ENCODE peak calls at places on chromosomes 1 and 21, in ten cellular contexts. One of them, this sample, is unnamed.
A peak's percentile ranks its signal among the peaks of the same experiment; 100 is the strongest.

GRCh38 chr1:108537976-108538375 is 21.9 kb upstream of the EEIG2 start:
- DNase-seq in choroid plexus epithelial cell: no peak
- DNase-seq in upper lobe of right lung: no peak
- DNase-seq in AG10803: peak; percentile 33
- DNase-seq in AG09319: no peak
- DNase-seq in neural crest cell: no peak
- DNase-seq in prostate gland: no peak
- DNase-seq in AG09309: no peak
- DNase-seq in HFF-Myc: no peak
- DNase-seq in tibial nerve: no peak
- DNase-seq in this sample: peak; percentile 25

GRCh38 chr1:33410091-33410701 is 20.7 kb downstream of the PHC2 start:
- DNase-seq in choroid plexus epithelial cell: peak; percentile 51
- DNase-seq in upper lobe of right lung: no peak
- DNase-seq in AG10803: peak; percentile 91
- DNase-seq in AG09319: no peak
- DNase-seq in neural crest cell: peak; percentile 14
- DNase-seq in prostate gland: no peak
- DNase-seq in AG09309: no peak
- DNase-seq in HFF-Myc: no peak
- DNase-seq in tibial nerve: no peak
- DNase-seq in this sample: peak; percentile 53

GRCh38 chr1:54972436-54972835 is 8.0 kb upstream of the TMEM61 start:
- DNase-seq in choroid plexus epithelial cell: no peak
- DNase-seq in upper lobe of right lung: no peak
- DNase-seq in AG10803: no peak
- DNase-seq in AG09319: no peak
- DNase-seq in neural crest cell: no peak
- DNase-seq in prostate gland: no peak
- DNase-seq in AG09309: no peak
- DNase-seq in HFF-Myc: no peak
- DNase-seq in tibial nerve: no peak
- DNase-seq in this sample: no peak

GRCh38 chr1:201764166-201764565 is 64.8 kb upstream of the IPO9 start:
- DNase-seq in choroid plexus epithelial cell: no peak
- DNase-seq in upper lobe of right lung: no peak
- DNase-seq in AG10803: no peak
- DNase-seq in AG09319: no peak
- DNase-seq in neural crest cell: no peak
- DNase-seq in prostate gland: no peak
- DNase-seq in AG09309: no peak
- DNase-seq in HFF-Myc: no peak
- DNase-seq in tibial nerve: no peak
- DNase-seq in this sample: no peak

GRCh38 chr1:91754348-91754747 is 131.6 kb downstream of the TGFBR3 start:
- DNase-seq in choroid plexus epithelial cell: peak; percentile 57
- DNase-seq in upper lobe of right lung: no peak
- DNase-seq in AG10803: no peak
- DNase-seq in AG09319: no peak
- DNase-seq in neural crest cell: no peak
- DNase-seq in prostate gland: no peak
- DNase-seq in AG09309: no peak
- DNase-seq in HFF-Myc: no peak
- DNase-seq in tibial nerve: no peak
- DNase-seq in this sample: peak; percentile 58

GRCh38 chr1:204514841-204515240 is 1.4 kb upstream of the MDM4 start:
- DNase-seq in choroid plexus epithelial cell: no peak
- DNase-seq in upper lobe of right lung: no peak
- DNase-seq in AG10803: no peak
- DNase-seq in AG09319: no peak
- DNase-seq in neural crest cell: no peak
- DNase-seq in prostate gland: no peak
- DNase-seq in AG09309: no peak
- DNase-seq in HFF-Myc: no peak
- DNase-seq in tibial nerve: no peak
- DNase-seq in this sample: no peak

GRCh38 chr1:94765958-94766357 is 54.2 kb upstream of the SLC44A3 start:
- DNase-seq in choroid plexus epithelial cell: no peak
- DNase-seq in upper lobe of right lung: no peak
- DNase-seq in AG10803: no peak
- DNase-seq in AG09319: no peak
- DNase-seq in neural crest cell: no peak
- DNase-seq in prostate gland: no peak
- DNase-seq in AG09309: no peak
- DNase-seq in HFF-Myc: no peak
- DNase-seq in tibial nerve: no peak
- DNase-seq in this sample: no peak

GRCh38 chr1:3032371-3032862 is 11.2 kb downstream of the ACTRT2 start:
- DNase-seq in choroid plexus epithelial cell: no peak
- DNase-seq in upper lobe of right lung: peak; percentile 60
- DNase-seq in AG10803: no peak
- DNase-seq in AG09319: no peak
- DNase-seq in neural crest cell: no peak
- DNase-seq in prostate gland: no peak
- DNase-seq in AG09309: no peak
- DNase-seq in HFF-Myc: no peak
- DNase-seq in tibial nerve: no peak
- DNase-seq in this sample: no peak

GRCh38 chr1:177209357-177209756 is 38.6 kb downstream of the BRINP2 start:
- DNase-seq in choroid plexus epithelial cell: peak; percentile 92
- DNase-seq in upper lobe of right lung: peak; percentile 61
- DNase-seq in AG10803: peak; percentile 100
- DNase-seq in AG09319: peak; percentile 99
- DNase-seq in neural crest cell: no peak
- DNase-seq in prostate gland: peak; percentile 20
- DNase-seq in AG09309: peak; percentile 100
- DNase-seq in HFF-Myc: peak; percentile 99
- DNase-seq in tibial nerve: peak; percentile 18
- DNase-seq in this sample: peak; percentile 99

GRCh38 chr21:30257773-30258172 is 25.0 kb downstream of the KRTAP24-1 start:
- DNase-seq in choroid plexus epithelial cell: peak; percentile 81
- DNase-seq in upper lobe of right lung: no peak
- DNase-seq in AG10803: peak; percentile 13
- DNase-seq in AG09319: no peak
- DNase-seq in neural crest cell: no peak
- DNase-seq in prostate gland: no peak
- DNase-seq in AG09309: no peak
- DNase-seq in HFF-Myc: peak; percentile 9
- DNase-seq in tibial nerve: no peak
- DNase-seq in this sample: peak; percentile 78
- TF ChIP-seq CTCF in choroid plexus epithelial cell: peak; percentile 74
- TF ChIP-seq CTCF in upper lobe of right lung: no peak
- TF ChIP-seq CTCF in AG10803: peak; percentile 26
- TF ChIP-seq CTCF in AG09319: no peak
- TF ChIP-seq CTCF in neural crest cell: peak; percentile 58
- TF ChIP-seq CTCF in prostate gland: no peak
- TF ChIP-seq CTCF in AG09309: no peak
- TF ChIP-seq CTCF in HFF-Myc: peak; percentile 27
- TF ChIP-seq CTCF in tibial nerve: no peak
- TF ChIP-seq CTCF in this sample: peak; percentile 59

GRCh38 chr1:38402230-38402815 is 355.7 kb upstream of the POU3F1 start:
- DNase-seq in choroid plexus epithelial cell: no peak
- DNase-seq in upper lobe of right lung: no peak
- DNase-seq in AG10803: no peak
- DNase-seq in AG09319: no peak
- DNase-seq in neural crest cell: no peak
- DNase-seq in prostate gland: no peak
- DNase-seq in AG09309: no peak
- DNase-seq in HFF-Myc: no peak
- DNase-seq in tibial nerve: no peak
- DNase-seq in this sample: no peak

GRCh38 chr1:38403667-38404066 is 357.1 kb upstream of the POU3F1 start:
- DNase-seq in choroid plexus epithelial cell: no peak
- DNase-seq in upper lobe of right lung: no peak
- DNase-seq in AG10803: no peak
- DNase-seq in AG09319: no peak
- DNase-seq in neural crest cell: no peak
- DNase-seq in prostate gland: no peak
- DNase-seq in AG09309: no peak
- DNase-seq in HFF-Myc: no peak
- DNase-seq in tibial nerve: no peak
- DNase-seq in this sample: no peak
- TF ChIP-seq CTCF in choroid plexus epithelial cell: no peak
- TF ChIP-seq CTCF in upper lobe of right lung: no peak
- TF ChIP-seq CTCF in AG10803: no peak
- TF ChIP-seq CTCF in AG09319: no peak
- TF ChIP-seq CTCF in neural crest cell: no peak
- TF ChIP-seq CTCF in prostate gland: no peak
- TF ChIP-seq CTCF in AG09309: no peak
- TF ChIP-seq CTCF in HFF-Myc: no peak
- TF ChIP-seq CTCF in tibial nerve: no peak
- TF ChIP-seq CTCF in this sample: no peak

DNA sequence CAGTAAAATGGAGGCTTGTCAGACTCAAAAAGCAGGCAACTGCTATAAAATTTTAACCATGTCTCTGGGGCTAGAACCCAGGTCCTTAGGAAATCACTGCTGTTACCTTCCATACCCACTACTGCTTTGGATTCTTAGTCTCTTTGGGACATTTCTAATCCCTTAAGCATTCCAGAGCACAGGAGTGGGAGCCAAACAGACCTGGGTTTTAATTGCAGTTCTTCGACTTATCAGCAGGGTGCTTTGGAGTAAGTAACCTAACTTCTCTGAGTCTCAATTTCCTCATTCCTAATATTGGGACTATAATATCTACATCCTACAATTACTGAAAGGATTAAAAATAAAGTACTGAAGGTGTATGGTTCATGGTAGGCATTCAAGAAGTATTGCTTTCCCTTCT is 161.0 kb upstream of the BEND5 start:
- DNase-seq in choroid plexus epithelial cell: no peak
- DNase-seq in upper lobe of right lung: no peak
- DNase-seq in AG10803: no peak
- DNase-seq in AG09319: no peak
- DNase-seq in neural crest cell: no peak
- DNase-seq in prostate gland: no peak
- DNase-seq in AG09309: no peak
- DNase-seq in HFF-Myc: no peak
- DNase-seq in tibial nerve: no peak
- DNase-seq in this sample: no peak
- TF ChIP-seq CTCF in choroid plexus epithelial cell: no peak
- TF ChIP-seq CTCF in upper lobe of right lung: no peak
- TF ChIP-seq CTCF in AG10803: no peak
- TF ChIP-seq CTCF in AG09319: no peak
- TF ChIP-seq CTCF in neural crest cell: no peak
- TF ChIP-seq CTCF in prostate gland: no peak
- TF ChIP-seq CTCF in AG09309: no peak
- TF ChIP-seq CTCF in HFF-Myc: no peak
- TF ChIP-seq CTCF in tibial nerve: no peak
- TF ChIP-seq CTCF in this sample: no peak

DNA sequence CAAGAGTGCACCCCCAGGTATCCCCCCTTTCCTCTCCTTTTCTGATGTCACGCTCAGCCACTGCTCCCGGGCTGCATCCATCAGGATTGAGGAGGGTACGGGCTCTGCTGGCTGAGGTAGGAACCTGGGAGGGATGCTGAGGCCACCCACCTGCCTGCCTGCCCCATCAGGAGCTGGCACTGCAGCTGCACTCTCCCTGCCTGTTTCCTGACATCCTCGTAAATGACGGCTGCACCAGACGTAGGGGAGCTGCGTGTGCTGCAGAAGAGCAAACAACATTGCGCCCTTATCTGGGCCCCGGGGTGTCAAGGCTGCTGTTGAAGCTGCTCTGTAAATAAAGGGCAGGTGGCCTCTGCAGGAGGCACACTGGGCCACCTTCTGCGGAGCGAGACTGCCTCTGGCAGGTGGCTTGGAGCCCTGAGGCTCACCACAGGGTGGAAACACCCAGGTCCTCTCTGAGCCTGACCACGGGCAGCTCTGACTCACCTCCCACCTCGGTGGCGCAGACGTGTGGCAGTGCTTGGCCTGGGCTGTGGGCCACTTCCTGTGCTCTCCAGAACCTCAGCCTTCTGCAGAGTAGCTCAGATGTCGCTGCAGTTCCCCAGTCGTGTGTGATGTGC is 30.9 kb downstream of the SNAP47 start:
- DNase-seq in choroid plexus epithelial cell: peak; percentile 18
- DNase-seq in upper lobe of right lung: no peak
- DNase-seq in AG10803: no peak
- DNase-seq in AG09319: no peak
- DNase-seq in neural crest cell: no peak
- DNase-seq in prostate gland: no peak
- DNase-seq in AG09309: no peak
- DNase-seq in HFF-Myc: no peak
- DNase-seq in tibial nerve: no peak
- DNase-seq in this sample: no peak
- TF ChIP-seq CTCF in choroid plexus epithelial cell: no peak
- TF ChIP-seq CTCF in upper lobe of right lung: no peak
- TF ChIP-seq CTCF in AG10803: no peak
- TF ChIP-seq CTCF in AG09319: no peak
- TF ChIP-seq CTCF in neural crest cell: no peak
- TF ChIP-seq CTCF in prostate gland: no peak
- TF ChIP-seq CTCF in AG09309: no peak
- TF ChIP-seq CTCF in HFF-Myc: no peak
- TF ChIP-seq CTCF in tibial nerve: no peak
- TF ChIP-seq CTCF in this sample: no peak

DNA sequence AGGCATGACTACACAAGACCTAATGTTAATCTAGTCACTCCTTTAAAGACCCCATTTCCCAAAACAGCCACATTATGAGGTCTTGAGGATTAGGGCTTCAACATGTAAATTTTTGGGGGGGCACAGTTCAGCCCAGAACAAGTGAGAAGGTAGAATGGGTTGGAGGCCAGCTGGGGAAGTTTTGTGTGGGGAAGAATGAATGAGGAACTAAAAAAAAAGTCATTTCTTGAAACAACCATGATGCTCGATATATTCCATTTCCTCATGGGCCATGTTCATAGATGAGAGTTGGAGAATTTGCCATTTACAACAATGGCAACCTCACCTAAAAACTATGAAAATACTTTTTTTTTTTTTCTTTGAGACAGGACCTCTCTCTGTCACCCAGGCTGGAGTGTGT is 14.5 kb downstream of the NLRP3 start:
- DNase-seq in choroid plexus epithelial cell: no peak
- DNase-seq in upper lobe of right lung: no peak
- DNase-seq in AG10803: no peak
- DNase-seq in AG09319: no peak
- DNase-seq in neural crest cell: no peak
- DNase-seq in prostate gland: no peak
- DNase-seq in AG09309: no peak
- DNase-seq in HFF-Myc: no peak
- DNase-seq in tibial nerve: no peak
- DNase-seq in this sample: no peak
- TF ChIP-seq CTCF in choroid plexus epithelial cell: no peak
- TF ChIP-seq CTCF in upper lobe of right lung: no peak
- TF ChIP-seq CTCF in AG10803: no peak
- TF ChIP-seq CTCF in AG09319: no peak
- TF ChIP-seq CTCF in neural crest cell: no peak
- TF ChIP-seq CTCF in prostate gland: no peak
- TF ChIP-seq CTCF in AG09309: no peak
- TF ChIP-seq CTCF in HFF-Myc: no peak
- TF ChIP-seq CTCF in tibial nerve: no peak
- TF ChIP-seq CTCF in this sample: no peak

GRCh38 chr1:18008116-18008515 is 99.5 kb upstream of the IGSF21 start:
- DNase-seq in choroid plexus epithelial cell: no peak
- DNase-seq in upper lobe of right lung: no peak
- DNase-seq in AG10803: no peak
- DNase-seq in AG09319: no peak
- DNase-seq in neural crest cell: no peak
- DNase-seq in prostate gland: no peak
- DNase-seq in AG09309: no peak
- DNase-seq in HFF-Myc: no peak
- DNase-seq in tibial nerve: no peak
- DNase-seq in this sample: no peak
- TF ChIP-seq CTCF in choroid plexus epithelial cell: no peak
- TF ChIP-seq CTCF in upper lobe of right lung: no peak
- TF ChIP-seq CTCF in AG10803: no peak
- TF ChIP-seq CTCF in AG09319: no peak
- TF ChIP-seq CTCF in neural crest cell: no peak
- TF ChIP-seq CTCF in prostate gland: no peak
- TF ChIP-seq CTCF in AG09309: no peak
- TF ChIP-seq CTCF in HFF-Myc: no peak
- TF ChIP-seq CTCF in tibial nerve: no peak
- TF ChIP-seq CTCF in this sample: no peak

GRCh38 chr21:25313891-25314646 is 293.2 kb downstream of the MRPL39 start:
- DNase-seq in choroid plexus epithelial cell: peak; percentile 70
- DNase-seq in upper lobe of right lung: no peak
- DNase-seq in AG10803: peak; percentile 50
- DNase-seq in AG09319: peak; percentile 25
- DNase-seq in neural crest cell: no peak
- DNase-seq in prostate gland: no peak
- DNase-seq in AG09309: no peak
- DNase-seq in HFF-Myc: no peak
- DNase-seq in tibial nerve: no peak
- DNase-seq in this sample: peak; percentile 67
- TF ChIP-seq CTCF in choroid plexus epithelial cell: peak; percentile 45
- TF ChIP-seq CTCF in upper lobe of right lung: peak; percentile 25
- TF ChIP-seq CTCF in AG10803: peak; percentile 66
- TF ChIP-seq CTCF in AG09319: peak; percentile 51
- TF ChIP-seq CTCF in neural crest cell: no peak
- TF ChIP-seq CTCF in prostate gland: no peak
- TF ChIP-seq CTCF in AG09309: peak; percentile 28
- TF ChIP-seq CTCF in HFF-Myc: no peak
- TF ChIP-seq CTCF in tibial nerve: no peak
- TF ChIP-seq CTCF in this sample: peak; percentile 46